ENCODE peak calls at places on chromosome 5, in five cellular contexts. One of them, this sample, is unnamed.

GRCh38 chr5:93589348-93589662 is 6.3 kb downstream of the NR2F1 start:
- DNase-seq in fibroblast of lung: no peak
- DNase-seq in HuH-7.5: no peak
- DNase-seq in activated T-helper 1 cell treated with anti-CD3 and anti-CD28 coated beads, Interleukin-2, amount 50 U/mL, for 16 hours: no peak
- DNase-seq in right cardiac atrium: no peak
- DNase-seq in this sample: no peak

GRCh38 chr5:160511280-160511929 is 89.8 kb downstream of the PTTG1 start:
- DNase-seq in fibroblast of lung: no peak
- DNase-seq in HuH-7.5: no peak
- DNase-seq in activated T-helper 1 cell treated with anti-CD3 and anti-CD28 coated beads, Interleukin-2, amount 50 U/mL, for 16 hours: no peak
- DNase-seq in right cardiac atrium: no peak
- DNase-seq in this sample: no peak

GRCh38 chr5:10689391-10690081 is 71.5 kb downstream of the DAP start:
- DNase-seq in fibroblast of lung: no peak
- DNase-seq in HuH-7.5: peak
- DNase-seq in activated T-helper 1 cell treated with anti-CD3 and anti-CD28 coated beads, Interleukin-2, amount 50 U/mL, for 16 hours: no peak
- DNase-seq in right cardiac atrium: no peak
- DNase-seq in this sample: no peak

GRCh38 chr5:88680253-88681132 is 202.5 kb downstream of the MEF2C start:
- DNase-seq in fibroblast of lung: peak
- DNase-seq in HuH-7.5: peak
- DNase-seq in activated T-helper 1 cell treated with anti-CD3 and anti-CD28 coated beads, Interleukin-2, amount 50 U/mL, for 16 hours: peak
- DNase-seq in right cardiac atrium: peak
- DNase-seq in this sample: no peak

GRCh38 chr5:131550606-131551005 is 84.4 kb downstream of the RAPGEF6 start:
- DNase-seq in fibroblast of lung: no peak
- DNase-seq in HuH-7.5: no peak
- DNase-seq in activated T-helper 1 cell treated with anti-CD3 and anti-CD28 coated beads, Interleukin-2, amount 50 U/mL, for 16 hours: no peak
- DNase-seq in right cardiac atrium: no peak
- DNase-seq in this sample: no peak

GRCh38 chr5:89043676-89044075 is 160.7 kb upstream of the MEF2C start:
- DNase-seq in fibroblast of lung: no peak
- DNase-seq in HuH-7.5: no peak
- DNase-seq in activated T-helper 1 cell treated with anti-CD3 and anti-CD28 coated beads, Interleukin-2, amount 50 U/mL, for 16 hours: no peak
- DNase-seq in right cardiac atrium: no peak
- DNase-seq in this sample: no peak

GRCh38 chr5:175052351-175052750 is 328.0 kb downstream of the MSX2 start:
- DNase-seq in fibroblast of lung: no peak
- DNase-seq in HuH-7.5: no peak
- DNase-seq in activated T-helper 1 cell treated with anti-CD3 and anti-CD28 coated beads, Interleukin-2, amount 50 U/mL, for 16 hours: no peak
- DNase-seq in right cardiac atrium: no peak
- DNase-seq in this sample: no peak

GRCh38 chr5:169765176-169765575 is 128.1 kb downstream of the DOCK2 start:
- DNase-seq in fibroblast of lung: no peak
- DNase-seq in HuH-7.5: no peak
- DNase-seq in activated T-helper 1 cell treated with anti-CD3 and anti-CD28 coated beads, Interleukin-2, amount 50 U/mL, for 16 hours: no peak
- DNase-seq in right cardiac atrium: no peak
- DNase-seq in this sample: peak

GRCh38 chr5:1337490-1338195 is 7.3 kb downstream of the CLPTM1L start:
- DNase-seq in fibroblast of lung: no peak
- DNase-seq in HuH-7.5: no peak
- DNase-seq in activated T-helper 1 cell treated with anti-CD3 and anti-CD28 coated beads, Interleukin-2, amount 50 U/mL, for 16 hours: no peak
- DNase-seq in right cardiac atrium: no peak
- DNase-seq in this sample: no peak

GRCh38 chr5:34552129-34552528 is 104.0 kb upstream of the RAI14 start:
- DNase-seq in fibroblast of lung: peak
- DNase-seq in HuH-7.5: no peak
- DNase-seq in activated T-helper 1 cell treated with anti-CD3 and anti-CD28 coated beads, Interleukin-2, amount 50 U/mL, for 16 hours: no peak
- DNase-seq in right cardiac atrium: no peak
- DNase-seq in this sample: peak

GRCh38 chr5:154107729-154108128 is 69.0 kb downstream of the MFAP3 start:
- DNase-seq in fibroblast of lung: no peak
- DNase-seq in HuH-7.5: no peak
- DNase-seq in activated T-helper 1 cell treated with anti-CD3 and anti-CD28 coated beads, Interleukin-2, amount 50 U/mL, for 16 hours: no peak
- DNase-seq in right cardiac atrium: no peak
- DNase-seq in this sample: no peak

GRCh38 chr5:142007237-142007544 is 5.6 kb downstream of the GNPDA1 start:
- DNase-seq in fibroblast of lung: no peak
- DNase-seq in HuH-7.5: no peak
- DNase-seq in activated T-helper 1 cell treated with anti-CD3 and anti-CD28 coated beads, Interleukin-2, amount 50 U/mL, for 16 hours: no peak
- DNase-seq in right cardiac atrium: no peak
- DNase-seq in this sample: no peak

GRCh38 chr5:105030153-105030552 is 1467.6 kb upstream of the NUDT12 start:
- DNase-seq in fibroblast of lung: no peak
- DNase-seq in HuH-7.5: no peak
- DNase-seq in activated T-helper 1 cell treated with anti-CD3 and anti-CD28 coated beads, Interleukin-2, amount 50 U/mL, for 16 hours: no peak
- DNase-seq in right cardiac atrium: no peak
- DNase-seq in this sample: no peak

GRCh38 chr5:138955013-138955660 is 80.0 kb upstream of the LRRTM2 start:
- DNase-seq in fibroblast of lung: peak
- DNase-seq in HuH-7.5: no peak
- DNase-seq in activated T-helper 1 cell treated with anti-CD3 and anti-CD28 coated beads, Interleukin-2, amount 50 U/mL, for 16 hours: no peak
- DNase-seq in right cardiac atrium: no peak
- DNase-seq in this sample: no peak

GRCh38 chr5:160651682-160652645 is 200.0 kb downstream of the ATP10B start:
- DNase-seq in fibroblast of lung: no peak
- DNase-seq in HuH-7.5: no peak
- DNase-seq in activated T-helper 1 cell treated with anti-CD3 and anti-CD28 coated beads, Interleukin-2, amount 50 U/mL, for 16 hours: no peak
- DNase-seq in right cardiac atrium: no peak
- DNase-seq in this sample: no peak

GRCh38 chr5:168611163-168611562 is 32.0 kb upstream of the PANK3 start:
- DNase-seq in fibroblast of lung: no peak
- DNase-seq in HuH-7.5: no peak
- DNase-seq in activated T-helper 1 cell treated with anti-CD3 and anti-CD28 coated beads, Interleukin-2, amount 50 U/mL, for 16 hours: no peak
- DNase-seq in right cardiac atrium: no peak
- DNase-seq in this sample: no peak